ENCODE peak calls at places on chromosomes 5 and 9, in five cellular contexts. D is B cell, O is fibroblast of lung, R is glutamatergic neuron, I is Calu3. C is an unnamed sample.

GRCh38 chr9:124733964-124734740 is 37.0 kb downstream of the NR6A1 start:
- DNase-seq in R (no peak), O (no peak), D (no peak), I (peak), C (no peak)

GRCh38 chr9:109887079-109887478 is 107.1 kb downstream of the PALM2AKAP2 start:
- DNase-seq in D (no peak), O (peak), R (no peak), I (no peak), C (no peak)

GRCh38 chr9:21995652-21996275 is 1.2 kb downstream of the CDKN2B-AS1 start:
- DNase-seq in R (peak), O (peak), D (peak), I (peak), C (no peak)

GRCh38 chr5:139711067-139711851 is 63.1 kb downstream of the CXXC5 start:
- DNase-seq in I (peak), O (no peak), D (peak), R (peak), C (peak)

GRCh38 chr5:157050050-157050449 is 8.9 kb downstream of the HAVCR1 start:
- DNase-seq in O (no peak), R (no peak), I (no peak), D (no peak), C (no peak)

GRCh38 chr5:87732875-87733768 is 320.4 kb upstream of the CCNH start:
- DNase-seq in D (no peak), R (no peak), I (no peak), O (no peak), C (no peak)

GRCh38 chr9:125760537-125760936 is 13.4 kb downstream of the PBX3 start:
- DNase-seq in R (no peak), O (no peak), D (no peak), I (no peak), C (no peak)

GRCh38 chr5:149614034-149614907 is 33.0 kb downstream of the ARHGEF37 start:
- DNase-seq in R (no peak), I (no peak), O (no peak), D (no peak), C (no peak)

GRCh38 chr5:107248065-107248695 is 422.6 kb downstream of the EFNA5 start:
- DNase-seq in I (peak), D (peak), O (peak), R (peak), C (peak)

GRCh38 chr5:133117166-133117929 is 65.5 kb downstream of the HSPA4 start:
- DNase-seq in O (no peak), I (no peak), R (no peak), D (no peak), C (no peak)

GRCh38 chr5:147442134-147442726 is 67.6 kb downstream of the DPYSL3 start:
- DNase-seq in D (no peak), I (no peak), O (peak), R (no peak), C (no peak)

GRCh38 chr5:32511778-32512374 is 67.3 kb upstream of the ZFR start:
- DNase-seq in R (no peak), O (no peak), D (peak), I (no peak), C (peak)

GRCh38 chr9:7216004-7216821 is 458.4 kb downstream of the KDM4C start:
- DNase-seq in D (no peak), R (no peak), O (peak), I (peak), C (no peak)

GRCh38 chr5:82164109-82164956 is 113.8 kb downstream of the RPS23 start:
- DNase-seq in D (no peak), O (peak), I (peak), R (no peak), C (peak)

GRCh38 chr9:72149231-72149975 is at the start of gene GDA:
- DNase-seq in R (peak), D (peak), O (no peak), I (peak), C (no peak)

GRCh38 chr5:79149432-79149831 is 37.8 kb downstream of the BHMT start:
- DNase-seq in I (no peak), D (no peak), O (peak), R (no peak), C (no peak)

GRCh38 chr5:16558984-16559629 is 57.7 kb downstream of the RETREG1 start:
- DNase-seq in I (no peak), R (no peak), O (no peak), D (no peak), C (no peak)

GRCh38 chr5:77937015-77937908 is 161.1 kb upstream of the TBCA start:
- DNase-seq in R (no peak), I (no peak), O (no peak), D (peak), C (no peak)

GRCh38 chr9:38176256-38176655 is 107.2 kb upstream of the SHB start:
- DNase-seq in I (no peak), D (no peak), R (no peak), O (no peak), C (no peak)

GRCh38 chr9:77495834-77496671 is 152.1 kb downstream of the GNA14 start:
- DNase-seq in I (no peak), R (no peak), D (no peak), O (peak), C (peak)

GRCh38 chr9:34362614-34363013 is 14.1 kb downstream of the MYORG start:
- DNase-seq in O (no peak), R (no peak), D (no peak), I (no peak), C (no peak)

GRCh38 chr5:151718168-151718567 is 31.5 kb upstream of the SPARC start:
- DNase-seq in R (no peak), O (peak), I (no peak), D (no peak), C (no peak)

GRCh38 chr5:16995372-16995771 is 59.3 kb upstream of the MYO10 start:
- DNase-seq in O (no peak), I (no peak), R (no peak), D (no peak), C (no peak)

GRCh38 chr5:58261605-58262004 is 198.3 kb downstream of the PLK2 start:
- DNase-seq in I (no peak), R (no peak), D (no peak), O (peak), C (no peak)

DNA sequence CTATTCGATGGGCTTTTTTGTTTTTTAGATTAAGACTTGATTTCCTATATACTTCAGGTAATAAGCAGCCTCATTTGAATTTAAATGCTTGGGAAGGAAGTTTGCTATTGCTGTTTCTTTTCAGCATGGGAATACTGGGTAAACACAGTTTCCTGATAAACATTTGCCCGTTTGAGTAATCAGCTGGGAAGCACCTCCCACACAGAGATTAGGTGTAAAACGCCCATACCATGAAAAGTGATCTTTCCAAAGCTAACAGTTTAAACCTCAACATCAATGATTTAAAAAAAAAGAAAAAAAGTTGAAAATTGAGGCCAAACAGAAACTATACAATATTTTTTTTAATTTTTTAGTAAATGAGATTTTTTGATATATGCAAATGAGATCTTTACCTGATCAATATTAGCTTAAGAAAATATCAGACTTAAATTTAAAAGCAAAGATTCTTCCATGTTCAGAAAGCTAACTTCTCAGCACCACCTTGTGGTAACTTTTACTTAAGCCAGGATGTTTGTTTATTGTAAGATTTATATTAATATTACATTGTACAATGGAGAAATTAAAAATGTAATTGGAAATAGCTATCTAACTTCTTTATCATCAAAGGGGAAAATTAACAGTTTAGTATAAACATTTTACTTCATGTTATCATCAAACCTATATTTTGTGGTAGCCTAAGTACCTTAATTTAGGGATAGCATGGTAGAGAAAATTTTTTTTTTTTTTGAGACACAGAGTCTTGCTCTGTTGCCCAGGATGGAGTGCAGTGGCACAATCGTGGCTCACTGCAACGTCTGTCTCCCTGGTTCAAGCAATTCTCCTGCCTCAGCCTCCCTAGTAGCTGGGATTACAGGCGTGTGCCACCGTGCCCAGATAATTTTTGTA is 39.8 kb downstream of the F2RL2 start:
- DNase-seq in R (no peak), O (peak), D (peak), I (no peak), C (peak)
- TF ChIP-seq CTCF in R (peak), O (no peak), D (peak), I (peak), C (peak)

GRCh38 chr9:113598451-113598850 is 134.9 kb downstream of the RGS3 start:
- DNase-seq in I (no peak), R (no peak), D (no peak), O (no peak), C (no peak)

GRCh38 chr9:113599647-113600476 is 136.3 kb downstream of the RGS3 start:
- DNase-seq in R (no peak), I (no peak), O (peak), D (no peak), C (no peak)

GRCh38 chr9:113598883-113599282 is 135.4 kb downstream of the RGS3 start:
- DNase-seq in I (no peak), O (no peak), R (no peak), D (no peak), C (no peak)

GRCh38 chr9:113596616-113597320 is 133.2 kb downstream of the RGS3 start:
- DNase-seq in R (no peak), O (no peak), I (no peak), D (no peak), C (no peak)

GRCh38 chr9:113597390-113598241 is 134.1 kb downstream of the RGS3 start:
- DNase-seq in D (no peak), I (no peak), O (no peak), R (no peak), C (no peak)
- TF ChIP-seq CTCF in D (no peak), I (no peak), O (no peak), R (no peak), C (no peak)

DNA sequence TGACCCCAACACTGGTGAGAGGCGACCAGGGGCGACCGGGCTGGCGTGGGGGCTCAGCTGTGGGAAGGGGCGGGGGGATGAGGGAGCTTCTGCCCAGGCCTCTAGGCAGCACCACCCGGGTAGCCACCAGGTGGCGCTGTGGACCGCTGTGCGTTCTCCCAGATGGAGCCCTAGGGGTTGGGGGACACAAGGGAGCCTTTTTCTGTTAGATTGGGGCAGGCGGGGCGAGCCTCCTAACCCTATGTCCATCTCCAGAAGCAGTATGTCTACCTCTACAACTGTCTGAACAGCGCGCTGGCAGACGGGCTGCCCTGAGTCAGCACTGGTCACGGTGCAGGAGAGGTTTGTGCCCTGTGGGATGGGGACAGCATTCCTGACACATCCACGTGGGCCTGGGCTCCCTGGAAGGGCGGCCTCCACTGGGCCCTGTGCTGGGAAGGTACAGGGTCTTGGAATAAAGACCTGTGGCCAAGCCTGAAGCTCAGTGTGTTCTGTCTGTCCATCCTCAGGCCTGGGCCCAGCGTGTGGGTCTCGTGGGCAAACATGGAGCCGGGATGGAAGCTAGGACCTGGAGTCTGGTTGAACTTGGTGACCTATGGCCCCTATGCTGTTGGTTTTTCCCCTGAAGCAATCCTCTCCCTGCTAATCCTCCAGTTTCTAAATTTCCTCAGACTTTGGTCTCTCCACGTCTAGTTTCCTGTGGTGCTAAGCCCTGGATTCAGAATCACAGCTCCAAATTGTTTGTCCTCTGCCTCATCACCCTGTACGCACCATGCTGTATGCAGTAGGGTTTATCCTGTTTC is 23.1 kb upstream of the SPTLC1 start:
- DNase-seq in R (peak), D (peak), O (peak), I (peak), C (peak)
- TF ChIP-seq CTCF in R (peak), D (peak), O (peak), I (peak), C (peak)

GRCh38 chr5:136375920-136376319 is 10.6 kb upstream of the TRPC7 start:
- DNase-seq in I (no peak), R (no peak), D (no peak), O (no peak), C (no peak)

GRCh38 chr5:136374638-136375037 is 9.3 kb upstream of the TRPC7 start:
- DNase-seq in R (no peak), D (no peak), I (no peak), O (no peak), C (no peak)

GRCh38 chr5:136374003-136374402 is 8.7 kb upstream of the TRPC7 start:
- DNase-seq in I (peak), D (no peak), R (no peak), O (no peak), C (peak)
- TF ChIP-seq CTCF in I (no peak), D (no peak), R (no peak), O (no peak), C (peak)

DNA sequence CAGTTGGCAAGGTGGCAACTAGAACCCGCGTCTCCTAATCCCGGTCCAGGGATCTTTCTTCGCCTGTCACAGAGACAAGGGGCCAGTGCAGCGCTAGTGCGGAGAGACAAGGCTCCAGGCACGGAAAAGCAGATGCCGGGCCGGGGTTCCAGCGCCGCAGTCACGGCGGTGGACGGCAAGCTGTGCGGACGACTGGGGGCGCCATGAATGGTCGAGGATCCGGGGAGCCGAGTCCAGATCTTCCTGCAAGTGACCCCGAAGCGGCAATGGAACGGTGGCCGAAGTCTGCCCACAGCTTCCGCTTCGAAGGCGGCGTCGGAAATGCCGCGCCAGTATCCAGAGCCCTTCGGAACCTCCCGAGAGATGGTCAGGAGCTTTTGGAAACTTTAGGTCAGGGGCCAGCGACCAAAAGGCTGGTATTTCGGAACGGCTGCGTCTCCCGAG is 625 bp upstream of the FAF2 start:
- DNase-seq in O (no peak), D (peak), I (no peak), R (peak), C (peak)
- TF ChIP-seq CTCF in O (no peak), D (no peak), I (no peak), R (no peak), C (no peak)

C was measured in A673.